ENCODE peak calls at places on chromosomes 16 and 17, in five cellular contexts. K, Q, T, A and B are unnamed samples.

GRCh38 chr16:58299757-58300349 is 5.0 kb upstream of the PRSS54 start:
- DNase-seq in K (no peak), Q (peak), T (no peak), A (no peak), B (no peak)

GRCh38 chr16:84175351-84176081 is 11.3 kb downstream of the TAF1C start:
- DNase-seq in K (peak), Q (peak), T (no peak), A (no peak), B (peak)

GRCh38 chr16:30748634-30749445 is 615 bp downstream of the PHKG2 start:
- DNase-seq in K (peak), Q (peak), T (no peak), A (no peak), B (no peak)

GRCh38 chr17:82492647-82493516 is 26.6 kb upstream of the FOXK2 start:
- DNase-seq in K (peak), Q (no peak), T (no peak), A (no peak), B (no peak)

GRCh38 chr16:67245674-67246080 is 1.6 kb downstream of the FHOD1 start:
- DNase-seq in K (no peak), Q (no peak), T (no peak), A (no peak), B (no peak)

GRCh38 chr16:72990571-72990970 is 57.4 kb downstream of the ZFHX3 start:
- DNase-seq in K (no peak), Q (no peak), T (no peak), A (no peak), B (no peak)

GRCh38 chr17:31320791-31321190 is 631 bp downstream of the EVI2A start:
- DNase-seq in K (no peak), Q (no peak), T (no peak), A (no peak), B (peak)

GRCh38 chr16:55030944-55031343 is 100.3 kb downstream of the IRX5 start:
- DNase-seq in K (no peak), Q (no peak), T (no peak), A (no peak), B (no peak)

GRCh38 chr17:58335779-58336455 is 7.3 kb upstream of the TSPOAP1 start:
- DNase-seq in K (no peak), Q (peak), T (no peak), A (no peak), B (no peak)

GRCh38 chr17:65017375-65017774 is 39.2 kb downstream of the GNA13 start:
- DNase-seq in K (no peak), Q (no peak), T (no peak), A (no peak), B (no peak)

GRCh38 chr17:50909765-50910661 is 43.9 kb upstream of the TOB1 start:
- DNase-seq in K (no peak), Q (peak), T (no peak), A (no peak), B (no peak)

GRCh38 chr17:33838281-33838680 is 416.8 kb upstream of the CCL2 start:
- DNase-seq in K (no peak), Q (no peak), T (no peak), A (no peak), B (no peak)

GRCh38 chr16:56614549-56614991 is 6.2 kb downstream of the MT2A start:
- DNase-seq in K (peak), Q (peak), T (no peak), A (no peak), B (no peak)

GRCh38 chr16:72568502-72568901 is 396.5 kb upstream of the PMFBP1 start:
- DNase-seq in K (no peak), Q (no peak), T (no peak), A (no peak), B (no peak)

GRCh38 chr16:54242199-54242598 is 44.4 kb downstream of the IRX3 start:
- DNase-seq in K (no peak), Q (peak), T (no peak), A (no peak), B (no peak)

GRCh38 chr17:83191388-83192160 is 112.2 kb downstream of the METRNL start:
- DNase-seq in K (no peak), Q (no peak), T (no peak), A (no peak), B (no peak)

GRCh38 chr16:26530584-26531289 is 536.0 kb upstream of the C16orf82 start:
- DNase-seq in K (no peak), Q (no peak), T (no peak), A (no peak), B (peak)

GRCh38 chr17:6138761-6139446 is 68.7 kb downstream of the WSCD1 start:
- DNase-seq in K (no peak), Q (no peak), T (no peak), A (no peak), B (no peak)

GRCh38 chr16:4409081-4409932 is 7.1 kb downstream of the CORO7 start:
- DNase-seq in K (no peak), Q (peak), T (no peak), A (no peak), B (no peak)

GRCh38 chr16:28609631-28610594 is at the start of gene SULT1A1:
- DNase-seq in K (no peak), Q (no peak), T (no peak), A (no peak), B (no peak)

GRCh38 chr16:89586853-89587252 is 11.3 kb downstream of the CPNE7 start:
- DNase-seq in K (no peak), Q (peak), T (no peak), A (no peak), B (no peak)